ENCODE peak calls at places on chromosomes 13 and 19, in five cellular contexts. One of them, this sample, is unnamed.

GRCh38 chr19:16371540-16371986 is 46.9 kb downstream of the KLF2 start:
- DNase-seq in psoas muscle: peak
- DNase-seq in IMR-90: no peak
- DNase-seq in progenitor cell of endocrine pancreas: no peak
- DNase-seq in fibroblast of lung: no peak
- DNase-seq in this sample: no peak

GRCh38 chr13:44068169-44068568 is 188.5 kb downstream of the LACC1 start:
- DNase-seq in IMR-90: peak
- DNase-seq in progenitor cell of endocrine pancreas: no peak
- DNase-seq in fibroblast of lung: peak
- DNase-seq in psoas muscle: no peak
- DNase-seq in this sample: no peak

GRCh38 chr13:36919206-36919832 is 719 bp downstream of the SMAD9 start:
- DNase-seq in psoas muscle: no peak
- DNase-seq in fibroblast of lung: peak
- DNase-seq in IMR-90: peak
- DNase-seq in progenitor cell of endocrine pancreas: peak
- DNase-seq in this sample: no peak

GRCh38 chr13:21557995-21558394 is 46.0 kb downstream of the MICU2 start:
- DNase-seq in progenitor cell of endocrine pancreas: no peak
- DNase-seq in psoas muscle: no peak
- DNase-seq in IMR-90: no peak
- DNase-seq in fibroblast of lung: no peak
- DNase-seq in this sample: no peak

GRCh38 chr19:48571378-48572162 is 19.6 kb downstream of the SULT2B1 start:
- DNase-seq in psoas muscle: no peak
- DNase-seq in progenitor cell of endocrine pancreas: no peak
- DNase-seq in IMR-90: no peak
- DNase-seq in fibroblast of lung: no peak
- DNase-seq in this sample: no peak

GRCh38 chr19:19594371-19594770 is 24.1 kb downstream of the PBX4 start:
- DNase-seq in fibroblast of lung: no peak
- DNase-seq in psoas muscle: no peak
- DNase-seq in progenitor cell of endocrine pancreas: no peak
- DNase-seq in IMR-90: no peak
- DNase-seq in this sample: no peak

GRCh38 chr19:56015756-56016155 is 29.2 kb downstream of the NLRP5 start:
- DNase-seq in progenitor cell of endocrine pancreas: no peak
- DNase-seq in fibroblast of lung: no peak
- DNase-seq in psoas muscle: no peak
- DNase-seq in IMR-90: no peak
- DNase-seq in this sample: no peak

GRCh38 chr13:89496478-89496877 is 1825.3 kb downstream of the SLITRK5 start:
- DNase-seq in psoas muscle: no peak
- DNase-seq in IMR-90: no peak
- DNase-seq in progenitor cell of endocrine pancreas: no peak
- DNase-seq in fibroblast of lung: no peak
- DNase-seq in this sample: no peak

GRCh38 chr19:42175335-42175734 is 42.1 kb downstream of the DEDD2 start:
- DNase-seq in fibroblast of lung: no peak
- DNase-seq in progenitor cell of endocrine pancreas: no peak
- DNase-seq in IMR-90: no peak
- DNase-seq in psoas muscle: no peak
- DNase-seq in this sample: no peak

GRCh38 chr13:34364633-34365032 is 546.7 kb downstream of the RFC3 start:
- DNase-seq in fibroblast of lung: no peak
- DNase-seq in progenitor cell of endocrine pancreas: no peak
- DNase-seq in psoas muscle: no peak
- DNase-seq in IMR-90: peak
- DNase-seq in this sample: no peak

GRCh38 chr19:5165697-5166019 is 175.0 kb downstream of the PTPRS start:
- DNase-seq in fibroblast of lung: no peak
- DNase-seq in psoas muscle: no peak
- DNase-seq in progenitor cell of endocrine pancreas: no peak
- DNase-seq in IMR-90: no peak
- DNase-seq in this sample: no peak

GRCh38 chr13:29484236-29484635 is 111.3 kb downstream of the SLC7A1 start:
- DNase-seq in IMR-90: no peak
- DNase-seq in fibroblast of lung: no peak
- DNase-seq in progenitor cell of endocrine pancreas: no peak
- DNase-seq in psoas muscle: no peak
- DNase-seq in this sample: no peak

GRCh38 chr19:47020992-47021496 is 1.4 kb downstream of the NPAS1 start:
- DNase-seq in psoas muscle: no peak
- DNase-seq in IMR-90: no peak
- DNase-seq in progenitor cell of endocrine pancreas: no peak
- DNase-seq in fibroblast of lung: no peak
- DNase-seq in this sample: no peak

GRCh38 chr13:51212808-51213728 is 9.1 kb upstream of the FAM124A start:
- DNase-seq in progenitor cell of endocrine pancreas: no peak
- DNase-seq in fibroblast of lung: no peak
- DNase-seq in IMR-90: no peak
- DNase-seq in psoas muscle: no peak
- DNase-seq in this sample: no peak

GRCh38 chr19:13937479-13938360 is 497 bp downstream of the PODNL1 start:
- DNase-seq in fibroblast of lung: no peak
- DNase-seq in progenitor cell of endocrine pancreas: no peak
- DNase-seq in psoas muscle: no peak
- DNase-seq in IMR-90: no peak
- DNase-seq in this sample: no peak

GRCh38 chr19:18433039-18433691 is 4.8 kb downstream of the ISYNA1 start:
- DNase-seq in psoas muscle: peak
- DNase-seq in fibroblast of lung: no peak
- DNase-seq in progenitor cell of endocrine pancreas: no peak
- DNase-seq in IMR-90: no peak
- DNase-seq in this sample: no peak

GRCh38 chr19:2716722-2717637 is 4.2 kb downstream of the DIRAS1 start:
- DNase-seq in psoas muscle: no peak
- DNase-seq in IMR-90: no peak
- DNase-seq in fibroblast of lung: no peak
- DNase-seq in progenitor cell of endocrine pancreas: no peak
- DNase-seq in this sample: no peak

GRCh38 chr19:37362733-37363132 is 8.2 kb upstream of the ZNF527 start:
- DNase-seq in IMR-90: no peak
- DNase-seq in progenitor cell of endocrine pancreas: no peak
- DNase-seq in psoas muscle: no peak
- DNase-seq in fibroblast of lung: no peak
- DNase-seq in this sample: no peak

GRCh38 chr19:48206402-48207093 is 36.1 kb downstream of the ZSWIM9 start:
- DNase-seq in progenitor cell of endocrine pancreas: no peak
- DNase-seq in IMR-90: no peak
- DNase-seq in fibroblast of lung: no peak
- DNase-seq in psoas muscle: no peak
- DNase-seq in this sample: no peak

GRCh38 chr13:50197705-50198104 is 182.5 kb downstream of the KCNRG start:
- DNase-seq in IMR-90: peak
- DNase-seq in fibroblast of lung: no peak
- DNase-seq in psoas muscle: no peak
- DNase-seq in progenitor cell of endocrine pancreas: no peak
- DNase-seq in this sample: no peak

GRCh38 chr13:60397693-60398437 is 845 bp downstream of the TDRD3 start:
- DNase-seq in IMR-90: peak
- DNase-seq in psoas muscle: peak
- DNase-seq in progenitor cell of endocrine pancreas: no peak
- DNase-seq in fibroblast of lung: peak
- DNase-seq in this sample: no peak

GRCh38 chr19:33459220-33459619 is 62.4 kb downstream of the PEPD start:
- DNase-seq in progenitor cell of endocrine pancreas: no peak
- DNase-seq in psoas muscle: no peak
- DNase-seq in IMR-90: no peak
- DNase-seq in fibroblast of lung: no peak
- DNase-seq in this sample: no peak

GRCh38 chr13:38970380-38971051 is 20.1 kb downstream of the STOML3 start:
- DNase-seq in fibroblast of lung: no peak
- DNase-seq in IMR-90: no peak
- DNase-seq in psoas muscle: no peak
- DNase-seq in progenitor cell of endocrine pancreas: no peak
- DNase-seq in this sample: no peak
- TF ChIP-seq CTCF in fibroblast of lung: no peak
- TF ChIP-seq CTCF in IMR-90: no peak
- TF ChIP-seq CTCF in psoas muscle: no peak
- TF ChIP-seq CTCF in progenitor cell of endocrine pancreas: no peak
- TF ChIP-seq CTCF in this sample: no peak

DNA sequence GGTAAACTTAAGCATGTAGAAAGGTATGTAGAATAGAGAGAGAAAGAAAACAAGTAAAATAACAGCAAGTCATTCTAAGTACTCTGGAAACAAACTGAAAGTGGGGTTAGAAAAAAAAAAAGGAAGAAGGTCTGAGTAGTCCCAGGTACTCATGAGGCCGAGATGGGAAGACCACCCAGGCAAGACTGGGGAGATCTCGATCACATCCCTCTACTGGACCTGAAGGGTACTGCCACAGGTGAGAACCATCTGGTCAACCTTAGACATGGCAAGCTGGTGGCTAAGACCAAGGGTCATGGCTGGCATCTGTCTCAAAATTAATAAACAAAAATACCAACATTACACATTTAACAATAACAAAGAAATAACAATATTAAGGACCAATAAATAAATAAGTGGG is 36.3 kb upstream of the ZNF724 start:
- DNase-seq in fibroblast of lung: no peak
- DNase-seq in progenitor cell of endocrine pancreas: no peak
- DNase-seq in IMR-90: no peak
- DNase-seq in psoas muscle: no peak
- DNase-seq in this sample: no peak
- TF ChIP-seq CTCF in fibroblast of lung: peak
- TF ChIP-seq CTCF in progenitor cell of endocrine pancreas: peak
- TF ChIP-seq CTCF in IMR-90: no peak
- TF ChIP-seq CTCF in psoas muscle: no peak
- TF ChIP-seq CTCF in this sample: no peak

GRCh38 chr13:95698047-95698749 is 21.3 kb downstream of the DNAJC3 start:
- DNase-seq in fibroblast of lung: no peak
- DNase-seq in progenitor cell of endocrine pancreas: no peak
- DNase-seq in psoas muscle: no peak
- DNase-seq in IMR-90: peak
- DNase-seq in this sample: no peak
- TF ChIP-seq CTCF in fibroblast of lung: peak
- TF ChIP-seq CTCF in progenitor cell of endocrine pancreas: peak
- TF ChIP-seq CTCF in psoas muscle: no peak
- TF ChIP-seq CTCF in IMR-90: peak
- TF ChIP-seq CTCF in this sample: no peak

DNA sequence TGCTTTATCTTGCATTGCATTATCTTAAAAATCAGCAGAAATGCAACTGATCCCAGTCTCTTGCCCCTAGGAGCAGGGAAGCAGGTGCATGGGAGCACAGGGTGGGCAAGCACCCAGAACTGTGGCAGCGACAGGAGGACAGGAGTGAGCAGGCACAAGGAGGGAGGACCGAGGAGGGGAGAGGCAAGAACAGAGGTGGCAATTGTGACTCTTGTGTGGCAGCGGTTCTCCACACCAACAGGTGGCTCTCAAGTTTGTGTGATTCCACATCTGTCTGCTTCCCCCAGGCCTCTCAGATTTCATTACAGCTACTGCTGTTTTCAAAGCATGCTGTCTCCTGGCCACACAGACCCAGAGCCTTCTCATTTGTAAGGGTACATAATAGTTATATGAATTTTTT is 108.6 kb downstream of the STK24 start:
- DNase-seq in IMR-90: no peak
- DNase-seq in progenitor cell of endocrine pancreas: no peak
- DNase-seq in psoas muscle: no peak
- DNase-seq in fibroblast of lung: no peak
- DNase-seq in this sample: no peak
- TF ChIP-seq CTCF in IMR-90: no peak
- TF ChIP-seq CTCF in progenitor cell of endocrine pancreas: no peak
- TF ChIP-seq CTCF in psoas muscle: peak
- TF ChIP-seq CTCF in fibroblast of lung: peak
- TF ChIP-seq CTCF in this sample: no peak

GRCh38 chr13:110565296-110565695 is 3.8 kb upstream of the RAB20 start:
- DNase-seq in fibroblast of lung: no peak
- DNase-seq in IMR-90: no peak
- DNase-seq in psoas muscle: no peak
- DNase-seq in progenitor cell of endocrine pancreas: no peak
- DNase-seq in this sample: no peak
- TF ChIP-seq CTCF in fibroblast of lung: peak
- TF ChIP-seq CTCF in IMR-90: peak
- TF ChIP-seq CTCF in psoas muscle: no peak
- TF ChIP-seq CTCF in progenitor cell of endocrine pancreas: peak
- TF ChIP-seq CTCF in this sample: no peak